ENCODE peak calls at places on chromosomes 6 and 20, in nine cellular contexts. Z is endothelial cell of umbilical vein, H is PC-3, S is PC-9, G is HCT116, V is DND-41, R is astrocyte, C is fibroblast of lung, U is GM23248. W is an unnamed sample.

GRCh38 chr20:1292620-1293019 is 26.5 kb downstream of the SNPH start:
- DNase-seq in V (no peak), S (no peak), Z (no peak), H (no peak), R (no peak), U (no peak), C (no peak), G (no peak), W (no peak)

GRCh38 chr6:38054526-38054925 is 235.0 kb downstream of the ZFAND3 start:
- DNase-seq in G (no peak), V (no peak), C (no peak), R (no peak), H (no peak), S (no peak), U (no peak), Z (no peak), W (no peak)

GRCh38 chr6:34150766-34151165 is 4.9 kb upstream of the GRM4 start:
- DNase-seq in R (no peak), C (no peak), H (no peak), U (no peak), S (no peak), Z (no peak), G (no peak), V (no peak), W (no peak)

GRCh38 chr6:37074053-37074827 is 68.8 kb downstream of the FGD2 start:
- DNase-seq in V (no peak), H (peak; percentile 14), G (no peak), U (peak; percentile 26), Z (no peak), C (peak; percentile 64), S (peak; percentile 51), R (peak; percentile 52), W (no peak)

GRCh38 chr20:49956689-49957443 is 20.7 kb downstream of the RNF114 start:
- DNase-seq in Z (no peak), C (no peak), G (no peak), H (no peak), S (no peak), V (no peak), U (no peak), R (no peak), W (no peak)

GRCh38 chr20:18465536-18466200 is 1.2 kb downstream of the DZANK1 start:
- DNase-seq in Z (no peak), V (no peak), S (no peak), C (no peak), R (no peak), H (no peak), G (no peak), U (no peak), W (no peak)

GRCh38 chr6:21800948-21801438 is 207.4 kb downstream of the SOX4 start:
- DNase-seq in V (no peak), S (peak; percentile 95), H (peak; percentile 90), R (peak; percentile 81), Z (no peak), U (peak; percentile 18), G (no peak), C (peak; percentile 85), W (no peak)

GRCh38 chr6:110710115-110710514 is 105.2 kb downstream of the CDK19 start:
- DNase-seq in V (no peak), U (no peak), C (no peak), Z (no peak), G (no peak), R (no peak), H (no peak), S (no peak), W (no peak)

GRCh38 chr20:43442310-43442880 is 15.3 kb upstream of the SRSF6 start:
- DNase-seq in R (no peak), U (peak; percentile 42), V (no peak), C (no peak), Z (no peak), G (no peak), S (no peak), H (peak; percentile 37), W (no peak)

GRCh38 chr6:35176625-35177024 is 35.5 kb upstream of the TCP11 start:
- DNase-seq in R (no peak), G (no peak), V (no peak), U (no peak), S (no peak), H (no peak), Z (no peak), C (no peak), W (no peak)

GRCh38 chr6:112086744-112087135 is 542 bp downstream of the TUBE1 start:
- DNase-seq in S (peak; percentile 64), G (peak; percentile 34), C (peak; percentile 56), H (peak; percentile 61), Z (peak; percentile 74), R (peak; percentile 46), V (no peak), U (peak; percentile 72), W (peak; percentile 24)

GRCh38 chr20:329851-330232 is 4.5 kb downstream of the SOX12 start:
- DNase-seq in R (no peak), V (no peak), G (no peak), S (no peak), C (no peak), H (no peak), Z (no peak), U (no peak), W (no peak)

GRCh38 chr6:10141756-10142443 is 273.0 kb downstream of the TFAP2A start:
- DNase-seq in H (no peak), R (no peak), S (no peak), Z (no peak), V (no peak), G (no peak), U (peak; percentile 30), C (no peak), W (no peak)

GRCh38 chr6:113596907-113597583 is 260.1 kb upstream of the MARCKS start:
- DNase-seq in H (no peak), R (peak; percentile 61), U (peak; percentile 61), Z (no peak), S (peak; percentile 65), V (no peak), C (peak; percentile 62), G (no peak), W (no peak)

GRCh38 chr20:15759546-15760216 is 813.6 kb downstream of the KIF16B start:
- DNase-seq in V (no peak), S (no peak), C (no peak), Z (peak; percentile 21), H (peak; percentile 31), G (no peak), R (no peak), U (peak; percentile 28), W (no peak)
- H3K9me3 ChIP-seq in V (no peaks in the 10 kb centered on the region), S (no peaks in the 10 kb centered on the region), C (no peaks in the 10 kb centered on the region), Z (no peaks in the 10 kb centered on the region), H (no peaks in the 10 kb centered on the region), G (no peaks in the 10 kb centered on the region), R (no peaks in the 10 kb centered on the region), U (no peaks in the 10 kb centered on the region), W (no peaks in the 10 kb centered on the region)

DNA sequence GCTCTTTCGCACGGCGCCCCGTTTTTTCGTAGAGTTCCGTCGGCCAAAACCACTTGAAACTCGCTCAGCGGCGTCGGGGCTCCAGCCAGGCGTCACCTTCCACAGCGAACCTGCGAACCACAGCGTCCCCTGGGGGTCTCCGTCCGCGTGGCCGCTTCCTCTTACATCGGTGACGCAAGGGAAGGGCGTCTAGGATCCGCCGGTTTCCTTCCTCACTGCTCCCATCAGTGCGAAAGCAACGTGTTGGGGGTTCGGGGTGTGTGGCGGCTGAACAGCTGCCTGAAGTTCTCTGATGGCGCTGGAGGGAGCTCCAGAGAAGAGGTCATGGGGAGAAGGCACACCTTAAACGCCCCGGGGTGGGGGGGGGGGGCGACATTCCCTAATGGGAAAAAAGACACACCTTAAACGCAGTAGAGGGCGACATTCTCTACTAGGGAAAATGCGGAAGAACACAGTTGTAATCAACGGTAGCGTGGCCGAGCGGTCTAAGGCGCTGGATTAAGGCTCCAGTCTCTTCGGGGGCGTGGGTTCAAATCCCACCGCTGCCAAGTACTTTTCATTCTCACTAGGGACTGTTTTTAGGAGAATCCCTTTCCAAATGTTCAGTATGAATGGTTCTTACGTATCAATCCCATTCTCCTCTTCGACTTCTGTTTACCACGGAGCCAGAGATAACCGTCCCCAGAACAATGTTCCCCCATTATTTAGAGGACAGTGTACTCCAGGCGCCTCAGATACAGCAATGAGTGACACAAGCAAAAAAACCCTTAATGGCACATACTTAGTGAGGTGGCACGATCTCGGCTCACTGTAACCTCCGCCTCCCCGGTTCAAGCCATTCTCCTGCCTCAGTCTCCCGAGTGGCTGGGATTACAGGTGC is 16.3 kb downstream of the ZNF311 start:
- DNase-seq in Z (peak; percentile 66), G (peak; percentile 73), H (no peak), U (no peak), R (peak; percentile 38), C (peak; percentile 63), S (peak; percentile 76), V (no peak), W (no peak)
- TF ChIP-seq EZH2 in Z (no peak), G (no peak), H (no peak), U (no peak), R (no peak), C (no peak), S (no peak), V (no peak), W (no peak)

GRCh38 chr6:31877125-31877650 is 1.6 kb downstream of the SLC44A4 start:
- DNase-seq in U (no peak), R (no peak), G (no peak), Z (no peak), S (no peak), V (no peak), C (no peak), H (no peak), W (no peak)

GRCh38 chr6:31878222-31878621 is 575 bp downstream of the SLC44A4 start:
- DNase-seq in R (no peak), U (no peak), G (no peak), S (no peak), C (no peak), H (no peak), Z (no peak), V (no peak), W (no peak)

GRCh38 chr6:31876357-31876756 is 2.4 kb downstream of the SLC44A4 start:
- DNase-seq in V (no peak), U (no peak), H (no peak), R (no peak), Z (no peak), G (no peak), S (no peak), C (no peak), W (no peak)

GRCh38 chr6:31878761-31879542 is at the start of gene SLC44A4:
- DNase-seq in U (no peak), G (no peak), Z (no peak), S (no peak), V (no peak), C (no peak), R (no peak), H (peak; percentile 34), W (no peak)

DNA sequence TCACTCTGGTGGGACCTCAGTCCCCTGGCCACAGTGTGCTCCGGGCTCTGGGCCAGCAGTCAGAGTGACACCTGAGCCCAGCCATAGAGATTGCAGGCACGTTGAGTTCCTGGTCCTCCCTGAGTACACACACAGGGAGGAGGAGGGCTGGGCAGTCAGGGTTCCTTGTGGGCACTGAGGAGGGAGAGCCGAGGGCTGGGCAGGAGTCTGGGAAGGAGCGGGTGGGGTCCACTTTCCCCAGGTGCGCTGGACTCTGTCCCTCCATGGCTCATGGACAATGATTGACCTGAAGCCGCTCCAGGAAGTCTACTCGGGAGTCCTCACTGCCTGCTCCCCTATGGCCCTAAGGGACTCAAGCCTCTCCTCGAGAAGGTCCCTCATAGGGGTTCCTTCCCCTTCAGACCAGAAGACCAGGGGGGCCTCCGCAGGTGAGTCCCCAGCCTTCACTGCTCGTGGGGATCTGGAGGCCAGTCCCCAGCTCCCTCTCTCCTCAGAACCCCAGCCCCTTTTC is 1.1 kb downstream of the SLC44A4 start:
- DNase-seq in G (no peak), Z (no peak), S (peak; percentile 56), H (peak; percentile 35), U (no peak), V (no peak), R (no peak), C (no peak), W (no peak)
- H3K4me3 ChIP-seq in G (no peak overlapping the region), Z (no peak overlapping the region), S (no peak overlapping the region), H (no peak overlapping the region), U (no peak overlapping the region), V (no peak overlapping the region), R (no peak overlapping the region), C (no peak overlapping the region), W (no peak overlapping the region)

GRCh38 chr6:84340422-84340821 is 113.0 kb upstream of the CEP162 start:
- DNase-seq in G (no peak), U (no peak), V (no peak), H (no peak), C (no peak), R (no peak), S (no peak), Z (no peak), W (no peak)
- H3K9me3 ChIP-seq in G (no peaks in the 10 kb centered on the region), U (no peaks in the 10 kb centered on the region), V (no peaks in the 10 kb centered on the region), H (no peaks in the 10 kb centered on the region), C (no peaks in the 10 kb centered on the region), R (no peaks in the 10 kb centered on the region), S (peaks cover 12% of the 10 kb centered on the region), Z (no peaks in the 10 kb centered on the region), W (no peaks in the 10 kb centered on the region)

W was measured in MM.1S.